ENCODE peak calls at places on chromosomes 6 and 20, in eight cellular contexts. D is adrenal gland, H is heart right ventricle, I is prostate gland, O is cardiac muscle cell, V is tibial artery, A is left ventricle myocardium inferior, X is endodermal cell. F is an unnamed sample. For H3K27me3 and H3K4me1, the result is how much of the 10 kb centered on the place peaks cover.

GRCh38 chr6:145209312-145209711 is 526.0 kb downstream of the EPM2A start:
- DNase-seq in D (no peak), H (no peak), I (no peak), O (no peak), V (no peak), A (no peak), X (no peak), F (no peak)

GRCh38 chr6:29926795-29927427 is 15.4 kb upstream of the HLA-A start:
- DNase-seq in D (peak), H (peak), I (peak), O (no peak), V (peak), A (peak), X (peak), F (peak)

GRCh38 chr6:107670792-107671199 is 153.3 kb downstream of the SCML4 start:
- DNase-seq in D (peak), H (peak), I (no peak), O (peak), V (peak), A (peak), X (peak), F (no peak)

GRCh38 chr6:14917101-14917500 is 328.8 kb upstream of the JARID2 start:
- DNase-seq in D (no peak), H (no peak), I (no peak), O (no peak), V (no peak), A (no peak), X (no peak), F (no peak)

GRCh38 chr20:52242237-52243230 is 51.0 kb upstream of the ZFP64 start:
- DNase-seq in D (no peak), H (no peak), I (no peak), O (peak), V (no peak), A (no peak), X (no peak), F (no peak)

GRCh38 chr6:135146160-135146920 is 34.8 kb upstream of the MYB start:
- DNase-seq in D (no peak), H (no peak), I (no peak), O (no peak), V (no peak), A (no peak), X (no peak), F (no peak)

GRCh38 chr20:62712606-62713005 is 4.0 kb downstream of the NTSR1 start:
- DNase-seq in D (no peak), H (no peak), I (no peak), O (no peak), V (no peak), A (no peak), X (no peak), F (no peak)

GRCh38 chr6:125888989-125889656 is 67.4 kb upstream of the HINT3 start:
- DNase-seq in D (no peak), H (no peak), I (no peak), O (peak), V (no peak), A (no peak), X (peak), F (no peak)

GRCh38 chr6:10719386-10720228 is 3.3 kb upstream of the TMEM14C start:
- DNase-seq in D (peak), H (peak), I (no peak), O (no peak), V (no peak), A (peak), X (no peak), F (no peak)

GRCh38 chr20:5529331-5530142 is 212.8 kb upstream of the PROKR2 start:
- DNase-seq in D (peak), H (peak), I (peak), O (peak), V (peak), A (peak), X (peak), F (peak)

GRCh38 chr6:7532232-7532631 is 9.2 kb upstream of the DSP start:
- DNase-seq in D (no peak), H (no peak), I (peak), O (no peak), V (no peak), A (no peak), X (no peak), F (no peak)

GRCh38 chr6:105038259-105038658 is 81.4 kb downstream of the LIN28B start:
- DNase-seq in D (no peak), H (no peak), I (no peak), O (peak), V (no peak), A (no peak), X (peak), F (no peak)

GRCh38 chr20:53903652-53903987 is 166.8 kb downstream of the BCAS1 start:
- DNase-seq in D (no peak), H (no peak), I (no peak), O (no peak), V (no peak), A (no peak), X (no peak), F (no peak)

GRCh38 chr20:62459488-62459887 is 16.3 kb downstream of the GATA5 start:
- DNase-seq in D (no peak), H (no peak), I (no peak), O (no peak), V (no peak), A (no peak), X (no peak), F (no peak)

GRCh38 chr6:80126657-80127350 is 20.3 kb downstream of the BCKDHB start:
- DNase-seq in D (no peak), H (no peak), I (no peak), O (no peak), V (no peak), A (no peak), X (no peak), F (no peak)

GRCh38 chr20:51447097-51447764 is 95.3 kb downstream of the NFATC2 start:
- DNase-seq in D (no peak), H (peak), I (peak), O (no peak), V (peak), A (peak), X (no peak), F (peak)

GRCh38 chr6:2952557-2953095 is 18.7 kb downstream of the SERPINB6 start:
- DNase-seq in D (peak), H (peak), I (peak), O (peak), V (peak), A (peak), X (peak), F (peak)

GRCh38 chr20:48231253-48231652 is 446.0 kb upstream of the SULF2 start:
- DNase-seq in D (no peak), H (no peak), I (no peak), O (no peak), V (no peak), A (no peak), X (no peak), F (no peak)

GRCh38 chr20:17611540-17612286 is 41.8 kb downstream of the DSTN start:
- DNase-seq in D (no peak), H (no peak), I (no peak), O (peak), V (peak), A (no peak), X (peak), F (peak)

GRCh38 chr20:15814903-15815302 is 758.3 kb downstream of the KIF16B start:
- DNase-seq in D (no peak), H (no peak), I (no peak), O (no peak), V (no peak), A (no peak), X (no peak), F (no peak)

GRCh38 chr6:154397491-154398195 is 41.0 kb upstream of the IPCEF1 start:
- DNase-seq in D (no peak), H (no peak), I (no peak), O (no peak), V (no peak), A (no peak), X (no peak), F (no peak)

GRCh38 chr20:2734899-2735298 is 42.3 kb downstream of the EBF4 start:
- DNase-seq in D (no peak), H (no peak), I (no peak), O (no peak), V (no peak), A (no peak), X (no peak), F (no peak)

GRCh38 chr20:51211191-51211590 is 188.3 kb upstream of the KCNG1 start:
- DNase-seq in D (no peak), H (no peak), I (peak), O (no peak), V (no peak), A (no peak), X (peak), F (no peak)

GRCh38 chr20:37271421-37271768 is 9.8 kb upstream of the GHRH start:
- DNase-seq in D (no peak), H (no peak), I (no peak), O (no peak), V (no peak), A (no peak), X (no peak), F (no peak)

GRCh38 chr6:18034798-18035202 is 47.4 kb upstream of the KIF13A start:
- DNase-seq in D (no peak), H (no peak), I (no peak), O (no peak), V (no peak), A (no peak), X (no peak), F (no peak)

GRCh38 chr20:62451156-62451767 is 23.9 kb upstream of the RBBP8NL start:
- DNase-seq in D (no peak), H (no peak), I (no peak), O (no peak), V (no peak), A (no peak), X (no peak), F (no peak)

GRCh38 chr6:168196881-168197635 is 118.0 kb upstream of the FRMD1 start:
- DNase-seq in D (no peak), H (no peak), I (no peak), O (no peak), V (peak), A (no peak), X (peak), F (no peak)

GRCh38 chr20:35837577-35838195 is 65.9 kb downstream of the PHF20 start:
- DNase-seq in D (no peak), H (no peak), I (no peak), O (no peak), V (no peak), A (no peak), X (no peak), F (no peak)

GRCh38 chr6:64680446-64680845 is 1026.6 kb downstream of the EYS start:
- DNase-seq in D (no peak), H (no peak), I (no peak), O (no peak), V (no peak), A (no peak), X (no peak), F (no peak)

DNA sequence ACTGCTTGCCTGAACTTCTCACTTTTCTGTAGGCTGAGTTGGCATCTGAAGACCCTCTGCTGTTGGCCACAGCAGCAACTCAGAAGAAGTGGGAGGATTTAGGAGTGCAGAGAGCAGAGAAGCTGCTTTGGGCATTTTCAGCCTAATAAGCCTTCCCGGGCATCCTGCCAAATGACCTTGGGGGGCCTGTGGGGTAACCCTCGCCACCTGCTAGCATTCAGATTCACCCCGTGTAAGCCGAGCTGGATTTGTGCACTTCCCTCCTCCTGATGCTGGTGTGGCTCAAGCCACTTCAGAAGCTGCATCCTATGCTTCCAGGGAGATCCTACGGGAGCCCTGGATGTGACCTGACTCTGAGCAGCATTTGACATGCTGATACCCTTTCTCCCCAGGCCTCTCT is 114.8 kb downstream of the LRFN2 start:
- DNase-seq in D (no peak), H (no peak), I (no peak), O (no peak), V (no peak), A (no peak), X (no peak), F (no peak)
- H3K27ac ChIP-seq in D (no peak), H (no peak), I (no peak), O (no peak), V (no peak), A (no peak), X (no peak), F (no peak)

GRCh38 chr6:88899569-88900316 is 63.7 kb downstream of the RNGTT start:
- DNase-seq in D (no peak), H (no peak), I (no peak), O (no peak), V (no peak), A (no peak), X (no peak), F (no peak)
- H3K27me3 ChIP-seq in D (under half), H (under half), I (under half), O (under half), V (under half), A (under half), X (under half), F (under half)

GRCh38 chr20:13786143-13786828 is 1.5 kb downstream of the NDUFAF5 start:
- DNase-seq in D (no peak), H (no peak), I (no peak), O (no peak), V (no peak), A (no peak), X (no peak), F (no peak)

GRCh38 chr20:13784893-13785715 is at the start of the genes ESF1 and NDUFAF5:
- DNase-seq in D (peak), H (peak), I (peak), O (peak), V (peak), A (peak), X (peak), F (peak)

GRCh38 chr20:13791562-13792459 is 7.0 kb downstream of the NDUFAF5 start:
- DNase-seq in D (no peak), H (no peak), I (no peak), O (peak), V (no peak), A (no peak), X (no peak), F (no peak)

GRCh38 chr20:13790708-13791107 is 5.9 kb downstream of the NDUFAF5 start:
- DNase-seq in D (no peak), H (no peak), I (no peak), O (no peak), V (no peak), A (no peak), X (no peak), F (no peak)

GRCh38 chr20:13788167-13788834 is 3.5 kb downstream of the NDUFAF5 start:
- DNase-seq in D (no peak), H (no peak), I (peak), O (peak), V (peak), A (no peak), X (peak), F (no peak)
- H3K4me1 ChIP-seq in D (under half), H (under half), I (under half), O (under half), V (under half), A (half or more), X (under half), F (under half)

DNA sequence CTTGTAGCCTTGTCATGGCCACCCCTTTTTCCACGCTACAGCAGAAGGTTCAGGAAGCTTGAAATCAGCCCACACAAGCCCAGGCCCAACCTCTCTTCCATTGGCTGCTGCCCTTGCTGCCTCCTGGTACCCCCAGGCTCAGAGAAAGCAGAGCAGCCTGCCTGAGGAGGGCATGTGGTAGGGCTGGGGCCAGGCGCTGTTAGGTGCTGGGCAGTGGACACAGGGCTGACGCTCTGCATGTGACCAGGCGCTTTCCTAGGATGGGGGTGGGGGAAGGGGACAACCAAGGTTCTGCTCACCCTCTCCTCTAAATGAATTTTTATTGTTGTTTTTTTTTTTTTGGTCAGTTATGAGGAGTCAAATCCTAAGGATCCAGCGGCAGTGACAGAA is 36.3 kb upstream of the ID1 start:
- DNase-seq in D (no peak), H (no peak), I (no peak), O (no peak), V (no peak), A (no peak), X (no peak), F (no peak)
- H3K27ac ChIP-seq in D (no peak), H (peak), I (peak), O (peak), V (peak), A (peak), X (peak), F (peak)

DNA sequence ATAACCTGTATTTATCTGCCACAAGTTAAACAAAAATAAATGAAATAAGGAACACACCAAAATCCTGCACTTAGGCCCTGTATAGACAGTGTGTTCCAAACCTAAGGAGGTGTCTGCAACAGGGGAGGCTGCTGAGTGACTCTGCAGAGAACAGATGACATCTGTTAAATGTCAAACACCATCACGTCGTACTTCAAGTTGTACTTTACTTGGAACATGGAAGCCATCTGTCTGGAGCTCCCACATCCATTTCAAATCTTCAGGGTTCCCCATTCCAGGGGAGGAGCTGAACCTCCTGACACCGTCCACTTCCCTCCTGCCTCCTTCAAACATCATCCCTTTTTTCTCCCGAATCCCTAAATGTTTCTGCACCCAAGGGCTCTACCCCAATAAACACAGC is 1.8 kb upstream of the MAP7 start:
- DNase-seq in D (no peak), H (no peak), I (peak), O (peak), V (no peak), A (no peak), X (no peak), F (no peak)
- H3K27me3 ChIP-seq in D (under half), H (under half), I (under half), O (under half), V (under half), A (under half), X (half or more), F (under half)

F was measured in right atrium auricular region.